ENCODE peak calls at places on chromosomes 16 and 17, in eight cellular contexts. U is activated naive CD4-positive, alpha-beta T cell; T is PC-9; X is neuronal stem cell; J is K562; V is keratinocyte; L is T-helper 1 cell; S is NCI-H1048. A is an unnamed sample.

GRCh38 chr17:63446218-63446980 is at the start of gene CYB561:
- DNase-seq in V (no peak), T (peak), J (peak), X (peak), S (peak), U (peak), L (peak), A (no peak)

GRCh38 chr16:58339452-58339938 is 44.7 kb upstream of the PRSS54 start:
- DNase-seq in S (no peak), J (no peak), T (no peak), X (no peak), U (no peak), V (no peak), L (no peak), A (no peak)

GRCh38 chr16:78289844-78290277 is 190.4 kb downstream of the WWOX start:
- DNase-seq in U (no peak), X (no peak), V (no peak), J (no peak), T (no peak), L (no peak), S (no peak), A (no peak)

GRCh38 chr16:30025156-30025555 is 2.2 kb downstream of the C16orf92 start:
- DNase-seq in V (no peak), U (no peak), X (no peak), S (no peak), T (no peak), L (no peak), J (no peak), A (no peak)

GRCh38 chr17:65100316-65101140 is 36.6 kb upstream of the RGS9 start:
- DNase-seq in V (no peak), S (peak), L (peak), X (peak), J (peak), T (peak), U (peak), A (no peak)

GRCh38 chr17:15171433-15172047 is 93.6 kb downstream of the PMP22 start:
- DNase-seq in U (no peak), J (peak), X (peak), S (no peak), T (no peak), V (no peak), L (no peak), A (no peak)

GRCh38 chr16:26993988-26994387 is 72.7 kb upstream of the C16orf82 start:
- DNase-seq in J (no peak), V (no peak), X (no peak), U (no peak), S (no peak), L (no peak), T (no peak), A (no peak)

GRCh38 chr16:88706288-88706964 is at the start of the genes CTU2 and RNF166:
- DNase-seq in X (peak), V (no peak), J (peak), L (peak), U (peak), T (peak), S (peak), A (peak)

GRCh38 chr16:3641801-3642396 is 12.6 kb upstream of the DNASE1 start:
- DNase-seq in X (no peak), U (no peak), J (peak), L (no peak), T (no peak), S (no peak), V (no peak), A (no peak)

GRCh38 chr17:31517524-31517923 is 126.0 kb downstream of the RAB11FIP4 start:
- DNase-seq in L (no peak), S (no peak), X (no peak), T (no peak), V (no peak), U (no peak), J (peak), A (no peak)

GRCh38 chr17:78820122-78820792 is 20.4 kb downstream of the USP36 start:
- DNase-seq in T (no peak), S (no peak), U (no peak), L (no peak), V (no peak), X (no peak), J (no peak), A (no peak)

GRCh38 chr16:50196736-50197135 is 43.6 kb downstream of the TENT4B start:
- DNase-seq in J (no peak), X (no peak), V (no peak), S (no peak), U (no peak), L (no peak), T (no peak), A (no peak)

GRCh38 chr16:2042171-2042570 is 5.5 kb downstream of the NTHL1 start:
- DNase-seq in S (no peak), X (no peak), V (no peak), T (no peak), J (no peak), L (no peak), U (no peak), A (no peak)

GRCh38 chr16:16797239-16797638 is 418.3 kb downstream of the NPIPA7 start:
- DNase-seq in T (no peak), U (no peak), X (peak), V (no peak), L (no peak), S (no peak), J (no peak), A (no peak)

GRCh38 chr17:41695134-41695661 is 6.5 kb downstream of the EIF1 start:
- DNase-seq in L (no peak), V (no peak), X (no peak), U (no peak), J (no peak), S (no peak), T (no peak), A (no peak)

GRCh38 chr17:4785311-4786110 is 653 bp downstream of the VMO1 start:
- DNase-seq in V (no peak), J (no peak), S (no peak), U (no peak), X (no peak), L (no peak), T (no peak), A (no peak)

GRCh38 chr17:59001158-59001814 is 105.4 kb downstream of the TRIM37 start:
- DNase-seq in S (no peak), U (peak), L (peak), X (no peak), V (no peak), T (no peak), J (peak), A (no peak)

A was measured in epithelial cell of prostate.